ENCODE peak calls at places on chromosome 21, in five cellular contexts. W is esophagus muscularis mucosa, O is prostate gland, Y is HCT116, B is endothelial cell of umbilical vein. H is an unnamed sample.

GRCh38 chr21:39660191-39660590 is 47.5 kb downstream of the B3GALT5 start:
- DNase-seq in W (no peak), O (no peak), Y (no peak), B (peak), H (no peak)

GRCh38 chr21:15729674-15730483 is at the start of gene USP25:
- DNase-seq in W (peak), O (peak), Y (peak), B (peak), H (peak)

GRCh38 chr21:39645331-39645730 is 32.6 kb downstream of the B3GALT5 start:
- DNase-seq in W (peak), O (no peak), Y (no peak), B (no peak), H (no peak)

GRCh38 chr21:38080888-38081287 is 164.6 kb upstream of the KCNJ6 start:
- DNase-seq in W (peak), O (no peak), Y (no peak), B (no peak), H (no peak)

GRCh38 chr21:35743571-35743970 is 316.8 kb downstream of the SETD4 start:
- DNase-seq in W (no peak), O (no peak), Y (no peak), B (no peak), H (no peak)

GRCh38 chr21:32112194-32112593 is 166.7 kb downstream of the MIS18A start:
- DNase-seq in W (no peak), O (no peak), Y (no peak), B (no peak), H (no peak)

GRCh38 chr21:19245188-19245580 is 841.6 kb upstream of the TMPRSS15 start:
- DNase-seq in W (no peak), O (no peak), Y (no peak), B (no peak), H (no peak)

GRCh38 chr21:36164427-36164784 is 7.8 kb downstream of the DOP1B start:
- DNase-seq in W (no peak), O (peak), Y (no peak), B (no peak), H (no peak)

GRCh38 chr21:15444118-15444960 is 285.4 kb upstream of the USP25 start:
- DNase-seq in W (no peak), O (no peak), Y (no peak), B (no peak), H (no peak)

GRCh38 chr21:14762734-14763694 is 216.9 kb upstream of the SAMSN1 start:
- DNase-seq in W (no peak), O (no peak), Y (no peak), B (peak), H (no peak)

GRCh38 chr21:34908424-34909055 is 140.6 kb downstream of the RUNX1 start:
- DNase-seq in W (no peak), O (no peak), Y (no peak), B (no peak), H (no peak)

GRCh38 chr21:34690793-34691175 is 22.0 kb downstream of the CLIC6 start:
- DNase-seq in W (no peak), O (no peak), Y (no peak), B (no peak), H (no peak)

GRCh38 chr21:23921670-23922418 is 1685.4 kb downstream of the MRPL39 start:
- DNase-seq in W (no peak), O (no peak), Y (no peak), B (no peak), H (no peak)

GRCh38 chr21:33981341-33982101 is 65.9 kb upstream of the ATP5PO start:
- DNase-seq in W (no peak), O (no peak), Y (no peak), B (no peak), H (no peak)

GRCh38 chr21:32140212-32141008 is 138.4 kb downstream of the MIS18A start:
- DNase-seq in W (peak), O (no peak), Y (no peak), B (no peak), H (no peak)

GRCh38 chr21:29194847-29195246 is 64.4 kb downstream of the MAP3K7CL start:
- DNase-seq in W (no peak), O (no peak), Y (no peak), B (no peak), H (no peak)

GRCh38 chr21:29194342-29194741 is 63.9 kb downstream of the MAP3K7CL start:
- DNase-seq in W (no peak), O (no peak), Y (no peak), B (no peak), H (no peak)

GRCh38 chr21:29193907-29194306 is 63.5 kb downstream of the MAP3K7CL start:
- DNase-seq in W (no peak), O (no peak), Y (no peak), B (no peak), H (no peak)

GRCh38 chr21:29190920-29191319 is 60.5 kb downstream of the MAP3K7CL start:
- DNase-seq in W (no peak), O (no peak), Y (no peak), B (no peak), H (no peak)

DNA sequence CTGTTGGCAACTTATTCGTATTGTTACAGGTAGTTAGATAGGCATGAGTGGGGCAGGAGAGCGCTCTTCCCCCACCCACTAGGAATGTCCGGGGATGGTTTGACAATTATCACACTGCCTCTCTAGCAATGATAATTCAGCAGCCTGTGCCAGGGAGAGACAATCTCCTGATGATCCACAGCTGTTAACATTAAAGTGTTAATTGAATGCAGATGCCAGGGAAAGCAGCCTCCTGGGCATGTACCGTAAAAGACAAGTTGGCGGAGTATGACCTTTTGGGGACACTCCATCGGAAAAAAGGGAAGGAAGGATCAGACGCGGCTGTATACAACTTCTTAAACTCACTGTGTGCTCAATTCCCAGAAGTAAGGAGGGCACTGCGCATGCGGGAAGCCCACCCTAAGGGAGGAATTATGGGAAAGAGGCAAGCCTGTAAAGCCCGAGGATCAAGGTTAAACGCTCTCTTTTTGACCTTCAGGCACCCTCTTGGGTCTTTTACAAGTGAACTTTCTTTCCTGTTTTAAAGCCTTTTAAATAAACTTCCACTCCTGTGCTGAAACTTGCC is 62.6 kb downstream of the MAP3K7CL start:
- DNase-seq in W (no peak), O (no peak), Y (no peak), B (no peak), H (no peak)
- TF ChIP-seq POLR2AphosphoS5 in W (no peak), O (no peak), Y (no peak), B (no peak), H (no peak)

GRCh38 chr21:42913461-42913860 is 12.0 kb downstream of the ERVH48-1 start:
- DNase-seq in W (no peak), O (no peak), Y (no peak), B (no peak), H (no peak)
- TF ChIP-seq POLR2AphosphoS5 in W (no peak), O (no peak), Y (no peak), B (no peak), H (no peak)

DNA sequence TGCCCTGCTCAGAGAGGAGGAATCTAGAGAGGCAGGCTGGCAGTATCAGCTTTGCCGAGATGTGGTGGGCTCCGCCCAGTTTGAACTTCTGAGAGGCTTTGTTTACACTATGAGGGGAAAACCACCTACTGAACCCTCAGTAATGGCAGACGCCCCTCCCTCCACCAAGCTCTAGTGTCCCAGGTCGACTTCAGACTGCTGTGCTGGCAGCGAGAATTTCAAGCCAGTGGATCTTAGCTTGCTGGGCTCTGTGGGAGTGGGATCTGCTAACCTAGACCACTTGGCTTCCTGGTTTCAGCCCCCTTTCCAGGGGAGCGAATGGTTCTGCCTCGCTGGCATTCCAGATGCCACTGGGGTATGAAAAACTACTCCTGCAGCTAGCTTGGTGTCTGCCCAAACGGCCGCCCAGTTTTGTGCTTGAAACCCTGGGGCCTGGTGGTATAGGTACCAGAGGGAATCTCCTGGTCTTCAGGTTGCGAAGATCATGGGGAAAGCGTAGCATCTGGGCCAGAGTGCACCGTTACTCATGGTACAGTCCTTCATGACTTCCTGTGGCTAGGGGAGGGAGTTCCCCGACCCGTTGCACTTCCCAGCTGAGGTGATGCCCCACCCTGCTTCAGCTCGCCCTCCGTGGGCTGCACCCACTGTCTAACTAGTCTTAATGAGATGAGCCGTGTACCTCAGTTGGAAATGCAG is 43.6 kb downstream of the C21orf91 start:
- DNase-seq in W (no peak), O (no peak), Y (no peak), B (no peak), H (no peak)
- TF ChIP-seq POLR2AphosphoS5 in W (no peak), O (no peak), Y (no peak), B (no peak), H (no peak)

DNA sequence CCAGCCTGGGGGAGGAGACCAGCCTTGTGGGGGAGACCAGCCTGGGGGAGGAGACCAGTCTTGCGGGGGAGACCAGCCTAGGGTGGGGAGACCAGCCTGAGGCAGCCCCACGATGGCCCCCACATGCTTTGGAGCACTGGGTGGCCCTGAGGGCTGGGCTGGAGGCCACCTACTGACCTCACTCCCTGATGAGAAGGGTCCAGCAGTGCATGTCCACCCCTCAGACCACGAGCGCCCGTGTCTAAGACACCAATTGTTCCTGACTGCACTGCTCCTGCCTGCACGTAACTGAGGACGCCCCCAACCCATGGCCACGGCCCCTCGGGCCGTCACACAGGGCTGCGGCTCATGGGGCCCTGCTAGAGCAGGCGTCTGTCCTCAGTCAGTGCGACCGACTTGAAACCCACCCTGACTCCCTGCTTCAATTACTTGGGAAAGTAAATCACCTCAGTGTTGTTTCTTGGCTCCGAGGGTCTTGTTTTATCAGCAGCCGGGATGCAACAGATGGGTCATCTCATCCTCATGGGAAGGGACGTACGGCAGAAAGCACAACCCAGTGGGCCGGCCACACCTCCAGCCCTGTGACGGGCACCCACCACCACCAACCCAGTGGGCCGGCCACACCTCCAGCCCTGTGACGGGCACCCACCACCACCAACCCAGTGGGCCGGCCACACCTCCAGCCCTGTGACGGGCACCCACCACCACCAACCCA is at the start of gene SPATC1L:
- DNase-seq in W (peak), O (peak), Y (no peak), B (peak), H (no peak)
- TF ChIP-seq POLR2AphosphoS5 in W (no peak), O (peak), Y (no peak), B (no peak), H (no peak)

DNA sequence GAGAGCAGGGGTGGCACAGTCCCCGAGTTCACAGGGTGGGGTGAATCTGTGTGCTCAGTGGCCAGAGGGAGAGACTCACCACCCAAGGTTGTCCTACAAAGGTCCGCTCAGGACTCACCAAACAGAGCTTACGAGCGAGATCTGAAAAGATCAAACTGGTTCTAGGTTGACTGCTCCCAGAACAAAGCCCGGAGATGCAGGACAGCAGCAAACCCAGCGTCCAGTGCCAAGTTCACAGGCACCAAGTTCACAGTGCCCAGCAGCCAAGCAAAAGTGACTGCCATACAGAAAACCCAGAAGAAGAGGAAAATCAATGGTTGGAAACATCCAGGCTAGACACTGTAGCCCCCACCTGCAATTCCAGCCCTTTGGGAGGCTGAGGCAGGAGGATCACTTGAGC is 35.7 kb downstream of the AGPAT3 start:
- DNase-seq in W (no peak), O (no peak), Y (no peak), B (no peak), H (no peak)
- TF ChIP-seq POLR2AphosphoS5 in W (no peak), O (no peak), Y (no peak), B (no peak), H (no peak)

GRCh38 chr21:45513741-45514310 is 28.4 kb downstream of the SLC19A1 start:
- DNase-seq in W (no peak), O (no peak), Y (no peak), B (no peak), H (no peak)
- TF ChIP-seq POLR2AphosphoS5 in W (no peak), O (no peak), Y (no peak), B (no peak), H (no peak)

GRCh38 chr21:29133241-29133640 is 2.8 kb downstream of the MAP3K7CL start:
- DNase-seq in W (no peak), O (no peak), Y (no peak), B (no peak), H (no peak)

GRCh38 chr21:29125979-29126378 is 4.5 kb upstream of the MAP3K7CL start:
- DNase-seq in W (peak), O (no peak), Y (no peak), B (peak), H (no peak)

GRCh38 chr21:29133796-29134195 is 3.4 kb downstream of the MAP3K7CL start:
- DNase-seq in W (no peak), O (no peak), Y (no peak), B (no peak), H (no peak)

GRCh38 chr21:29135481-29135880 is 5.0 kb downstream of the MAP3K7CL start:
- DNase-seq in W (no peak), O (no peak), Y (no peak), B (no peak), H (no peak)

GRCh38 chr21:29130234-29130993 is at the start of gene MAP3K7CL:
- DNase-seq in W (no peak), O (no peak), Y (no peak), B (no peak), H (no peak)
- TF ChIP-seq POLR2AphosphoS5 in W (peak), O (no peak), Y (no peak), B (no peak), H (no peak)

DNA sequence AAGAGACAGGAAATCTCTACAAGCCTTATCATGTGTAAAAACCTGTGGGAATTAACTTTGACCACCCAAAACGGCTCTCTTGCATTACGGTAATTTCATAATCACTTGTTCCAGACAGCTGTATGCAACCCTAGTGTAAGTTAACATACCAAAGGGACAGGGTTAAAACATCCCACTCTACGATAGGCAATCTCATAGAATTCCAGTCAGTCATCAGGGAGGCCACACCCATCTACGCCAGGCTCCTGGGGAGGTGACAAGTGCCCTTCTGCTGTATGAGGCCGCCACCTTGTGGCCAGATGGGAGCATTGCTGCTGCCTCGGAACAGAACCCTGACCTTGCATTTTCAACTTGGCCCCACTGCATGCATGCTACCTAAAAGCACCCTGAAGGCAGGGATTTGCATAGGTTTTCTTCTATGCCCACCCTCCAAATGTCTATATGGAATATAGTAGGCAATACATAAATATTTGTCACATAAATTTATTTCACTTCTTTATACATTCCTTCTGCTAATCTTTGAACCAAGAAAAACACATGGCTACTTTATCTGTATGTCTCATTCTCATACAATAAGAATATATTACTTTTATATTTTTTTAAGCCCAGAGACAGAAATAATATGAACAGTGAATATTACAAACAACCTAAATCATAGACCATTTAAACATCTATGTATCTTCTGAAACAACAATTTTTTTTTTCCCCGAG is 12.6 kb downstream of the HSF2BP start:
- DNase-seq in W (peak), O (peak), Y (peak), B (peak), H (peak)
- TF ChIP-seq POLR2AphosphoS5 in W (peak), O (peak), Y (no peak), B (peak), H (no peak)

GRCh38 chr21:25897383-25897782 is 162.6 kb downstream of the GABPA start:
- DNase-seq in W (no peak), O (no peak), Y (no peak), B (no peak), H (no peak)

GRCh38 chr21:25901580-25901979 is 166.8 kb downstream of the GABPA start:
- DNase-seq in W (no peak), O (no peak), Y (no peak), B (no peak), H (no peak)

GRCh38 chr21:25895565-25896205 is 160.9 kb downstream of the GABPA start:
- DNase-seq in W (no peak), O (no peak), Y (no peak), B (peak), H (no peak)

GRCh38 chr21:25896657-25897056 is 161.9 kb downstream of the GABPA start:
- DNase-seq in W (no peak), O (no peak), Y (no peak), B (no peak), H (no peak)

DNA sequence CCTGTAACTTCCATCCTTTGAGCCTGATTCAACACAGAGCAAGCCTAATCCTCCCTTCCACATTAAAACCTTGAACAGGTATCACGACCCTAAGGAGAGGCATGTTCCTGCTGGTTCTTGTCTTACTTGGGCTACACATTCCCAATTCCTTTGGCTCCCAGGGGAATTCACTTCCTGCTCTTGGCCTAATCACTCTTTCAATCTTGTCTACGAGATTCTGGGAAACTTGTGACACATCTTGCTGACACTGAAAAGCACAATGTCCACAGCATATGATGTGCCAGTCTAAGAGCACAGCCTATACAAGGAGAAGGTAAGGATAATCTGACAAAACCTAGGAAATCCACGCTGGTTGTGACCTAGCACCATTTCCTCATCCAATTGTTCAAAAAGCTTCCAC is 163.9 kb downstream of the GABPA start:
- DNase-seq in W (no peak), O (no peak), Y (no peak), B (no peak), H (no peak)
- TF ChIP-seq POLR2AphosphoS5 in W (no peak), O (no peak), Y (no peak), B (no peak), H (no peak)